ENCODE peak calls at places on chromosomes 13 and 19, in nine cellular contexts. X is fibroblast of mammary gland; U is EL; S is amniotic stem cell; I is stimulated activated naive CD4-positive, alpha-beta T cell treated with Interleukin-2 at 50 U/mL for 16 hours; Q is naive thymus-derived CD4-positive, alpha-beta T cell; M is NCI-H1092; N is endothelial cell; R is NCI-H1694. F is an unnamed sample.

GRCh38 chr13:53250272-53250875 is 221.8 kb downstream of the OLFM4 start:
- DNase-seq in X (peak), U (peak), S (peak), I (no peak), Q (peak), M (peak), N (peak), R (peak), F (peak)

GRCh38 chr19:5001547-5002131 is 32.7 kb downstream of the KDM4B start:
- DNase-seq in X (peak), U (peak), S (no peak), I (no peak), Q (peak), M (no peak), N (peak), R (no peak), F (peak)

GRCh38 chr19:56189785-56190184 is 7.8 kb downstream of the ZSCAN5B start:
- DNase-seq in X (no peak), U (no peak), S (no peak), I (no peak), Q (no peak), M (no peak), N (no peak), R (no peak), F (no peak)

GRCh38 chr19:36141039-36141914 is 1.4 kb downstream of the CAPNS1 start:
- DNase-seq in X (peak), U (peak), S (peak), I (peak), Q (peak), M (peak), N (peak), R (peak), F (peak)

GRCh38 chr13:98697833-98698232 is 54.6 kb downstream of the SLC15A1 start:
- DNase-seq in X (no peak), U (no peak), S (no peak), I (no peak), Q (no peak), M (no peak), N (no peak), R (no peak), F (no peak)

GRCh38 chr13:40145139-40145538 is 489.7 kb downstream of the COG6 start:
- DNase-seq in X (no peak), U (no peak), S (no peak), I (peak), Q (no peak), M (no peak), N (no peak), R (no peak), F (no peak)

GRCh38 chr13:97539651-97540230 is 105.8 kb downstream of the RAP2A start:
- DNase-seq in X (peak), U (no peak), S (no peak), I (no peak), Q (no peak), M (no peak), N (no peak), R (no peak), F (no peak)

GRCh38 chr19:8973501-8974091 is 36.6 kb downstream of the MUC16 start:
- DNase-seq in X (no peak), U (no peak), S (no peak), I (no peak), Q (no peak), M (no peak), N (no peak), R (no peak), F (peak)

GRCh38 chr19:48006762-48007161 is 12.3 kb downstream of the ELSPBP1 start:
- DNase-seq in X (no peak), U (no peak), S (no peak), I (no peak), Q (no peak), M (no peak), N (no peak), R (no peak), F (no peak)

GRCh38 chr19:7395360-7395781 is 46.6 kb downstream of the ARHGEF18 start:
- DNase-seq in X (peak), U (peak), S (no peak), I (no peak), Q (no peak), M (no peak), N (no peak), R (no peak), F (no peak)

GRCh38 chr19:37348060-37348459 is 22.8 kb upstream of the ZNF527 start:
- DNase-seq in X (no peak), U (no peak), S (no peak), I (no peak), Q (no peak), M (no peak), N (no peak), R (no peak), F (no peak)

GRCh38 chr19:52922841-52923781 is at the start of gene ZNF888:
- DNase-seq in X (peak), U (peak), S (peak), I (peak), Q (peak), M (peak), N (peak), R (no peak), F (peak)

GRCh38 chr13:64482373-64482772 is 2747.8 kb downstream of the PCDH9 start:
- DNase-seq in X (no peak), U (peak), S (peak), I (no peak), Q (no peak), M (no peak), N (no peak), R (no peak), F (peak)

GRCh38 chr13:97372929-97373328 is 61.0 kb upstream of the RAP2A start:
- DNase-seq in X (no peak), U (no peak), S (no peak), I (no peak), Q (no peak), M (no peak), N (no peak), R (peak), F (no peak)

GRCh38 chr19:29040951-29041350 is 172.0 kb downstream of the UQCRFS1 start:
- DNase-seq in X (no peak), U (no peak), S (no peak), I (no peak), Q (no peak), M (no peak), N (no peak), R (no peak), F (no peak)

GRCh38 chr13:51781246-51782022 is 22.5 kb downstream of the DHRS12 start:
- DNase-seq in X (no peak), U (peak), S (no peak), I (no peak), Q (no peak), M (no peak), N (no peak), R (peak), F (peak)

GRCh38 chr13:32824671-32825070 is 191.6 kb upstream of the KL start:
- DNase-seq in X (peak), U (peak), S (peak), I (no peak), Q (no peak), M (no peak), N (no peak), R (no peak), F (peak)

GRCh38 chr19:15129856-15130580 is 22.8 kb downstream of the SYDE1 start:
- DNase-seq in X (no peak), U (no peak), S (no peak), I (peak), Q (peak), M (no peak), N (no peak), R (no peak), F (no peak)

GRCh38 chr13:113137656-113138292 is 15.2 kb downstream of the F10 start:
- DNase-seq in X (no peak), U (no peak), S (no peak), I (no peak), Q (no peak), M (no peak), N (no peak), R (no peak), F (no peak)